ENCODE peak calls at places on chromosomes 16 and 17, in seven cellular contexts. E is endodermal cell, N is tibial nerve, F is pancreas, M is body of pancreas, T is left lung, R is uterus. I is an unnamed sample.

GRCh38 chr17:65228734-65229390 is 91.7 kb downstream of the RGS9 start:
- DNase-seq in E (peak), N (no peak), F (no peak), M (no peak), T (no peak), R (no peak), I (no peak)

GRCh38 chr17:41792835-41793748 is 6.6 kb upstream of the JUP start:
- DNase-seq in E (peak), N (no peak), F (peak), M (peak), T (peak), R (peak), I (no peak)

GRCh38 chr17:59073972-59074371 is 32.7 kb downstream of the TRIM37 start:
- DNase-seq in E (no peak), N (no peak), F (no peak), M (no peak), T (no peak), R (no peak), I (no peak)

GRCh38 chr17:60141111-60142018 is 8.4 kb upstream of the CA4 start:
- DNase-seq in E (peak), N (no peak), F (peak), M (peak), T (peak), R (no peak), I (no peak)

GRCh38 chr17:57927048-57927723 is 28.0 kb downstream of the CUEDC1 start:
- DNase-seq in E (peak), N (no peak), F (no peak), M (peak), T (no peak), R (no peak), I (no peak)

GRCh38 chr17:2398655-2399571 is 1.9 kb downstream of the MNT start:
- DNase-seq in E (peak), N (no peak), F (peak), M (peak), T (peak), R (peak), I (no peak)

GRCh38 chr17:42677921-42678781 is 1.4 kb upstream of the PLEKHH3 start:
- DNase-seq in E (peak), N (peak), F (peak), M (peak), T (peak), R (peak), I (peak)

GRCh38 chr17:59333845-59334244 is 2.4 kb downstream of the YPEL2 start:
- DNase-seq in E (no peak), N (no peak), F (no peak), M (no peak), T (no peak), R (no peak), I (no peak)

GRCh38 chr16:4976079-4976478 is 17.9 kb downstream of the SEC14L5 start:
- DNase-seq in E (no peak), N (no peak), F (no peak), M (no peak), T (no peak), R (no peak), I (no peak)

GRCh38 chr17:4553669-4554068 is 1.5 kb downstream of the MYBBP1A start:
- DNase-seq in E (no peak), N (no peak), F (no peak), M (peak), T (peak), R (no peak), I (no peak)

GRCh38 chr17:76243826-76244679 is 3.8 kb upstream of the RNF157 start:
- DNase-seq in E (peak), N (no peak), F (no peak), M (no peak), T (no peak), R (no peak), I (no peak)

GRCh38 chr16:11391576-11391975 is 46.3 kb downstream of the RMI2 start:
- DNase-seq in E (peak), N (no peak), F (peak), M (peak), T (peak), R (no peak), I (no peak)

GRCh38 chr17:19263621-19264010 is 26.4 kb downstream of the EPN2 start:
- DNase-seq in E (no peak), N (no peak), F (no peak), M (no peak), T (no peak), R (no peak), I (no peak)

GRCh38 chr16:6160303-6160702 is 1062.7 kb upstream of the EEF2KMT start:
- DNase-seq in E (no peak), N (no peak), F (no peak), M (no peak), T (no peak), R (no peak), I (no peak)

GRCh38 chr17:19274893-19275292 is 37.7 kb downstream of the EPN2 start:
- DNase-seq in E (no peak), N (no peak), F (no peak), M (no peak), T (no peak), R (no peak), I (no peak)

GRCh38 chr17:6701719-6702118 is 11.4 kb downstream of the SLC13A5 start:
- DNase-seq in E (peak), N (no peak), F (no peak), M (peak), T (no peak), R (no peak), I (no peak)

GRCh38 chr16:81719993-81720392 is 59.1 kb upstream of the PLCG2 start:
- DNase-seq in E (no peak), N (no peak), F (no peak), M (no peak), T (no peak), R (no peak), I (no peak)

GRCh38 chr17:21189361-21189760 is 24.6 kb downstream of the TMEM11 start:
- DNase-seq in E (no peak), N (no peak), F (no peak), M (no peak), T (no peak), R (no peak), I (no peak)

GRCh38 chr16:79653337-79654000 is 52.9 kb upstream of the MAF start:
- DNase-seq in E (no peak), N (no peak), F (peak), M (peak), T (peak), R (peak), I (no peak)

GRCh38 chr16:47995354-47995753 is 160.4 kb downstream of the ABCC12 start:
- DNase-seq in E (peak), N (no peak), F (no peak), M (no peak), T (no peak), R (no peak), I (no peak)

GRCh38 chr16:88619859-88620655 is 18.3 kb upstream of the IL17C start:
- DNase-seq in E (no peak), N (no peak), F (no peak), M (no peak), T (no peak), R (no peak), I (no peak)

GRCh38 chr17:49987290-49987585 is 7.8 kb downstream of the DLX3 start:
- DNase-seq in E (peak), N (no peak), F (no peak), M (no peak), T (no peak), R (no peak), I (no peak)

GRCh38 chr16:2820836-2821482 is 3.9 kb downstream of the PRSS21 start:
- DNase-seq in E (peak), N (no peak), F (no peak), M (no peak), T (peak), R (no peak), I (no peak)

GRCh38 chr17:5672815-5673430 is 88.6 kb upstream of the NLRP1 start:
- DNase-seq in E (peak), N (no peak), F (no peak), M (no peak), T (no peak), R (no peak), I (no peak)

GRCh38 chr16:12057276-12057675 is 80.7 kb downstream of the SNX29 start:
- DNase-seq in E (no peak), N (no peak), F (no peak), M (no peak), T (no peak), R (no peak), I (peak)

GRCh38 chr16:22070361-22071351 is 21.7 kb upstream of the VWA3A start:
- DNase-seq in E (no peak), N (peak), F (no peak), M (no peak), T (no peak), R (peak), I (peak)

GRCh38 chr16:35207059-35207999 is 1747.9 kb downstream of the TP53TG3F start:
- DNase-seq in E (no peak), N (no peak), F (peak), M (no peak), T (peak), R (no peak), I (no peak)

GRCh38 chr17:57856792-57857620 is 7.2 kb upstream of the MRPS23 start:
- DNase-seq in E (no peak), N (no peak), F (no peak), M (no peak), T (no peak), R (no peak), I (no peak)

GRCh38 chr17:40101367-40102210 is 1.2 kb upstream of the NR1D1 start:
- DNase-seq in E (no peak), N (no peak), F (no peak), M (no peak), T (no peak), R (no peak), I (no peak)

GRCh38 chr17:75843577-75844529 is at the start of gene UNC13D:
- DNase-seq in E (no peak), N (no peak), F (peak), M (peak), T (peak), R (no peak), I (no peak)

GRCh38 chr17:78935419-78936323 is 10.5 kb upstream of the TIMP2 start:
- DNase-seq in E (no peak), N (peak), F (no peak), M (peak), T (peak), R (peak), I (no peak)

GRCh38 chr17:78953356-78954350 is 26.1 kb downstream of the LGALS3BP start:
- DNase-seq in E (no peak), N (no peak), F (no peak), M (no peak), T (no peak), R (peak), I (peak)

GRCh38 chr17:35944151-35944550 is 638 bp upstream of the LYZL6 start:
- DNase-seq in E (no peak), N (no peak), F (no peak), M (no peak), T (no peak), R (no peak), I (no peak)

GRCh38 chr17:40499551-40500189 is 1.8 kb downstream of the TNS4 start:
- DNase-seq in E (peak), N (peak), F (peak), M (peak), T (peak), R (peak), I (no peak)

GRCh38 chr16:46428108-46429061 is 192.8 kb downstream of the SHCBP1 start:
- DNase-seq in E (no peak), N (no peak), F (no peak), M (no peak), T (peak), R (no peak), I (no peak)

GRCh38 chr16:24635900-24636610 is 93.4 kb upstream of the TNRC6A start:
- DNase-seq in E (no peak), N (peak), F (peak), M (peak), T (no peak), R (peak), I (peak)

GRCh38 chr16:79402356-79402755 is 198.2 kb downstream of the MAF start:
- DNase-seq in E (peak), N (no peak), F (no peak), M (peak), T (no peak), R (no peak), I (no peak)

GRCh38 chr17:40813804-40814203 is 8.6 kb downstream of the KRT10 start:
- DNase-seq in E (no peak), N (no peak), F (no peak), M (no peak), T (no peak), R (no peak), I (no peak)

GRCh38 chr16:84950906-84951305 is 60.4 kb downstream of the ZDHHC7 start:
- DNase-seq in E (peak), N (no peak), F (no peak), M (no peak), T (no peak), R (no peak), I (no peak)
- TF ChIP-seq CTCF in E (peak), N (no peak), F (no peak), M (no peak), T (no peak), R (no peak), I (peak)

DNA sequence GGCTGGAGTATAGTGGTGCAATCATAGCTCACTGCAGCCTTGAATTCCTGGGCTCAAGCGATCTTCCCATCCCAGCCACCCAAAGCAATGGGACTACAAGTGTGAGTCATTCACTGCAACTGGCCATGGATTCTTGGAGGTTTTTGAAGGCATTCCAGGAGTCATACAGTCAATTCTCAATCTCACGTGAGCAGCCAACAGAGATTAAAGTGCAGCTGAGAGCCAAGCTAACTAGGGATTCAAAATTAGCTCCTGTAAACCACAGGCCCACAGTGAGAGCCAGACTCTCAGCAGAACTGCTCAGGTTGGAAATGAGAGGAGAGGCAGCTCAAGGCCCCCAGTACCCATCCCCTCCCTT is 30.2 kb downstream of the XPO6 start:
- DNase-seq in E (peak), N (no peak), F (peak), M (peak), T (no peak), R (peak), I (no peak)
- H3K4me3 ChIP-seq in E (no peak), N (no peak), F (no peak), M (no peak), T (no peak), R (no peak), I (no peak)

DNA sequence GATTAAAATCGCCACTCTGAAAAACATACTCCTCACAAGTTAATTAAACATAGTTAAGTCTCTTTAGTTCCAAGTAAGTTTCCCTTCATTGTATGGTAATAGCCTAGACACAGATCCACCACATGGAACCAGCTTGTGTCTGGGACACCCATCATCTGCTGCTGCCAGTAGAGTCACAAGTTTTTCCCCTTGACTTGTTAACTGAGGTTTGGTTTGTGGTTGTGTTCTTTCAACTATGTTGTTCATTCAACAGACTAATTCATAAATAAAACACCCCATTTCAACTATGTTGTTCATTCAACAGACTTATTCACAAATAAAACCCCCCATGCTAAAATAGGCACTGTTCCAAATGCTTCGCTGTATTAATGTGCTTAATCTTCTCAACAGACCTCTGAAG is 24.4 kb downstream of the YWHAE start:
- DNase-seq in E (no peak), N (no peak), F (no peak), M (no peak), T (no peak), R (no peak), I (no peak)
- H3K27ac ChIP-seq in E (no peak), N (peak), F (no peak), M (no peak), T (no peak), R (peak), I (no peak)

GRCh38 chr17:80252871-80253270 is 7.8 kb upstream of the RNF213 start:
- DNase-seq in E (peak), N (peak), F (peak), M (peak), T (peak), R (no peak), I (no peak)
- TF ChIP-seq CTCF in E (peak), N (peak), F (peak), M (peak), T (peak), R (no peak), I (no peak)

DNA sequence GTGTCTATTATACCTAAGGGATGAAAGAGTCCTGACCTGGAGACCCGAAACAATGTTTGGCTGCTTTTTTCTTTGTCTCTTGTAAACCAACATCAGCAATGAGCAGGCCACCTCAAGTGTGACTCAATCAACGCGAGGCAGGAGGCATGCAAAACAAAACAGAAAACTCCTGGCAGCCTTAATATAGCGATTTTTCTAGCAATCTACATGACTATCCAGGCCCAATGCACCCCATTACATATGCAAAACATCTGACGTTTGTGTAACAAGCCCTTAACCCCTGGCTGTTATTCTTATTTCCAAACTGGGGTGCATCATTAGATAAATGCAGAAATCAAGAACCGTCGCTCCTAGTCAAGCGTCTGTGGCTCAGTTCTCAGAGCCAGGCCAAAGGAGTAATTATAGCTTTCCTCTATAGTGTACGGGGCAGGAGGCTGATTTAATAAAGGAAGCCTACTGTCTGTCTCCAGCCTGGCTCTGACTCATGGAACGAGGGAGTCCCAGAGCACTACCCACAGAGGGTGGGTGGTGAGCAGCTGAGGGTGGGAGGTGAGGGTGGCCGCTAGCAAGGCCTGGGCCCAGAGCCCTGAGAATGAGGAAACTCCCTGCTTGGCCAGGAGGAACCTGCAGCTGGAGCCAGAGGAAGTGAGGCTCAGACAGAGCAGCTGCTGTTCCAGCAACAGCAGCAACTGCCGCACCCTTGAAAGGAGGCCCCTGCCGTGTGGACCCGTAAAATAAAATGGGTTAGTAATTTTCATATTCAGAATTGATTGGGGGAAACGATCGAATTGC is 43.9 kb downstream of the CHD9 start:
- DNase-seq in E (peak), N (peak), F (peak), M (peak), T (peak), R (peak), I (peak)
- H3K4me3 ChIP-seq in E (peak), N (peak), F (no peak), M (no peak), T (peak), R (no peak), I (peak)

GRCh38 chr17:28247671-28248556 is 71.1 kb upstream of the TMEM97 start:
- DNase-seq in E (peak), N (no peak), F (no peak), M (no peak), T (no peak), R (no peak), I (no peak)
- H3K27ac ChIP-seq in E (no peak), N (no peak), F (no peak), M (no peak), T (no peak), R (no peak), I (no peak)

GRCh38 chr16:66028505-66029216 is 337.8 kb upstream of the CDH5 start:
- DNase-seq in E (no peak), N (peak), F (no peak), M (no peak), T (no peak), R (no peak), I (no peak)

GRCh38 chr16:66026931-66027330 is 339.6 kb upstream of the CDH5 start:
- DNase-seq in E (no peak), N (no peak), F (no peak), M (no peak), T (no peak), R (no peak), I (no peak)

GRCh38 chr16:66025751-66026150 is 340.7 kb upstream of the CDH5 start:
- DNase-seq in E (no peak), N (no peak), F (no peak), M (no peak), T (no peak), R (no peak), I (no peak)

GRCh38 chr16:66030036-66030435 is 336.5 kb upstream of the CDH5 start:
- DNase-seq in E (peak), N (no peak), F (no peak), M (no peak), T (no peak), R (no peak), I (no peak)

DNA sequence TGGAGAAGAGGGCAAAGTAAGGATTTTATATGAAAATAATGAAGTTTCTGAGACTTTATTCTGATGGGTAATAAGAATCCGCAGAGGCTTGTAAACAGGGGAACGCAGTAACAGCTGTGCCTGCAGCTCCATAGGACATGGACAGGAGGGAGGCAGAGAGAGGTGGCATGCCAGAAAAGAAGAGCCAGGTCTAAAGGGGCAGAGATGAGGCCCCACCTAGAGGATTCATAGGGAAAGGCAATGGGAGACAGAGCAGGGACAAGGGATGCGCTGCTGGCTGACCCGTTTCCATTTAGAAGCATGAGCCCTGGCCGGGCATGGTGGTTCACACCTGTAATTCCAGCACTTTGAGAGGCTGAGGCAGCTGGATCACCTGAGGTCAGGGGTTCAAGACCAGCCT is 340.3 kb upstream of the CDH5 start:
- DNase-seq in E (peak), N (no peak), F (no peak), M (no peak), T (no peak), R (no peak), I (no peak)
- TF ChIP-seq CTCF in E (peak), N (no peak), F (no peak), M (no peak), T (no peak), R (no peak), I (peak)

I was measured in dorsolateral prefrontal cortex.